ENCODE peak calls at places on chromosomes 2 and 18, in eight cellular contexts. K, S, M, R, U, G, I and E are unnamed samples.

GRCh38 chr2:237450108-237450507 is 36.1 kb upstream of the COL6A3 start:
- DNase-seq in U (no peak), I (no peak), R (no peak), M (no peak), G (no peak), K (no peak), S (no peak), E (no peak)

GRCh38 chr2:25977768-25978167 is 4.5 kb downstream of the KIF3C start:
- DNase-seq in M (peak; percentile 50), U (peak; percentile 25), I (no peak), G (no peak), K (peak; percentile 96), S (no peak), R (no peak), E (no peak)

GRCh38 chr2:24365051-24365450 is 4.7 kb upstream of the ITSN2 start:
- DNase-seq in M (no peak), I (no peak), R (no peak), U (no peak), K (peak; percentile 68), S (no peak), G (no peak), E (no peak)

GRCh38 chr18:58911241-58911640 is 46.6 kb downstream of the ZNF532 start:
- DNase-seq in S (no peak), G (no peak), R (no peak), K (no peak), I (no peak), M (peak; percentile 58), U (no peak), E (no peak)

GRCh38 chr18:77077401-77077800 is 55.2 kb downstream of the MBP start:
- DNase-seq in M (no peak), S (no peak), I (no peak), U (no peak), K (no peak), R (no peak), G (no peak), E (no peak)

GRCh38 chr2:133972786-133973185 is 281.1 kb upstream of the MGAT5 start:
- DNase-seq in S (no peak), G (no peak), M (peak; percentile 6), I (no peak), U (peak; percentile 57), K (no peak), R (no peak), E (no peak)

GRCh38 chr2:219472629-219473187 is 26.0 kb upstream of the GMPPA start:
- DNase-seq in G (no peak), R (no peak), I (no peak), S (no peak), K (no peak), M (no peak), U (no peak), E (no peak)

GRCh38 chr2:200814276-200814815 is 2.6 kb downstream of the BZW1 start:
- DNase-seq in K (no peak), G (no peak), I (no peak), M (no peak), S (peak; percentile 13), U (no peak), R (no peak), E (no peak)

GRCh38 chr18:78423776-78424175 is 555.8 kb upstream of the SALL3 start:
- DNase-seq in K (no peak), U (no peak), M (no peak), I (no peak), G (no peak), S (no peak), R (no peak), E (no peak)

GRCh38 chr2:158618859-158619490 is 162.2 kb downstream of the PKP4 start:
- DNase-seq in U (peak; percentile 18), G (no peak), M (peak; percentile 32), R (no peak), K (peak; percentile 64), S (no peak), I (no peak), E (no peak)

GRCh38 chr2:226463154-226463553 is 336.5 kb downstream of the IRS1 start:
- DNase-seq in M (no peak), S (no peak), R (no peak), I (no peak), K (no peak), G (no peak), U (no peak), E (no peak)

GRCh38 chr2:42238644-42239288 is 69.6 kb downstream of the EML4 start:
- DNase-seq in K (peak; percentile 60), I (peak; percentile 44), U (peak; percentile 5), M (peak; percentile 32), G (peak; percentile 47), S (peak; percentile 29), R (no peak), E (peak; percentile 31)

GRCh38 chr18:57052173-57052572 is 94.7 kb upstream of the BOD1L2 start:
- DNase-seq in S (no peak), K (no peak), M (no peak), R (no peak), I (no peak), U (no peak), G (no peak), E (no peak)

GRCh38 chr2:129101186-129101585 is 782.5 kb upstream of the HS6ST1 start:
- DNase-seq in G (no peak), R (no peak), U (no peak), M (no peak), I (no peak), K (no peak), S (no peak), E (no peak)

GRCh38 chr18:6591491-6591890 is 138.0 kb upstream of the ARHGAP28 start:
- DNase-seq in K (no peak), R (peak; percentile 27), U (peak; percentile 38), S (no peak), M (peak; percentile 77), I (no peak), G (no peak), E (no peak)

GRCh38 chr2:71784734-71785549 is 331.6 kb downstream of the DYSF start:
- DNase-seq in R (no peak), G (no peak), S (no peak), K (peak; percentile 66), I (no peak), U (peak; percentile 44), M (peak; percentile 49), E (no peak)

GRCh38 chr2:134244091-134244490 is 9.8 kb upstream of the MGAT5 start:
- DNase-seq in M (peak; percentile 61), K (no peak), U (peak; percentile 20), G (no peak), R (no peak), S (no peak), I (no peak), E (no peak)

DNA sequence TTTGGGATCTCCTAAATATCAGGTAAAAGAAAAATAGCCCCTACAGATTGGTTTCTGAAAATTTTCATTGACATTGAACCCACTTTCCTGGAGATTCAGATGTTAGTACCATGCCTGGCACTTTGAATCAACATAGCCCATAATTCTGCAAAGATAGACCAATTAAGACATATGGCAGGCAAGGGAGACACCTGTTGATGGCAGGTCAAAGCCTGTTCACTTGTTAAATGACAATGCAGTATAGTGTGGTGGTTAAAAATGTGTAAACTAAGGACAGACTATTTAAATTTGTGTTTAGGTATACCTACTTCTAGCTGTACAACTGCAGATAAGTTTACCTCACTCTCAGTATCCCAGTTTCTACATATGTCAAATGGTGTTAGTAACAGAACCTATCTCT is 178.1 kb upstream of the MMADHC start:
- DNase-seq in G (no peak), M (no peak), K (no peak), I (no peak), R (no peak), S (no peak), U (no peak), E (no peak)
- TF ChIP-seq CTCF in G (no peak), M (no peak), K (peak; percentile 25), I (no peak), R (no peak), S (no peak), U (no peak), E (no peak)

DNA sequence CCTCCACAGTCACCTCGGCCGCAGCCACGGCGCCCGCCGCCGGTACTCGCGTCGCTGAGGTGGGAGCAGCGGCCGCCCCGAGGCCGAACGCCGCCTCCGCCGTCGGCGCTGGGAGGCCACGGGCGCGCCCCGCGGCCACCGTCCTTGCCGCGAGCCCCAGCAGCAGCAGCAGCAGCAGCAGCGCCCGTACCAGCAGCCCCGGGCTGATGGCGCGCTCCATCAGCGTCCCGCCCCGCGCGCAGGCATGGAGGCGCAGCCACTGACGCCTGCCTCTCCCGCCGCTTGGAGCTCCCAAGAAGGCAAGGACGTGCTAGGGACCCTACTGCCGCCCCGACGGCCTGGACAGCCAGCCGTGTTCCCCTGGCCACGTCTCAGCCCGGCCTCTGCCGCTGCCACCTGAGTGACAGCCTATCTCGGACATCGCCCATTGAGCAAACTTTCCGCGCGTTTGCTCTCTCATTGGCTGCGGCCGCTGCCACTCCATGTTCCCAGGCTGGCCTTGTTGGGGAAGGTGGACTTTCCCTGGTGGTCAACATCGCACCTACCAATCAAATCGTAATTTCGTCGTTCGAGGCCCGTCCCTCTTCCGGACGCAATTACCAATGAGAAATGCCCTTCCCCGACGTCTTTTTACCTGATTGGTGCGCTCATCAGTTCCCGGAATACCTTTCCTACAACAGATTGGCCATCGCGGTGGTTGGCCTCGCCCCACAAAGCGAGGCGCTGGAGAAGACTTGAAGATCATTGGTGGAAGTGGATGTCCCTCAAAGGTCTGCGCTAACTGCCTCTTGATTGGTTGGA is at the start of gene EIF2AK3:
- DNase-seq in M (peak; percentile 100), G (peak; percentile 98), R (peak; percentile 100), U (peak; percentile 100), K (peak; percentile 100), S (peak; percentile 100), I (peak; percentile 98), E (peak; percentile 96)
- TF ChIP-seq CTCF in M (no peak), G (no peak), R (no peak), U (peak; percentile 45), K (no peak), S (no peak), I (no peak), E (peak; percentile 48)

DNA sequence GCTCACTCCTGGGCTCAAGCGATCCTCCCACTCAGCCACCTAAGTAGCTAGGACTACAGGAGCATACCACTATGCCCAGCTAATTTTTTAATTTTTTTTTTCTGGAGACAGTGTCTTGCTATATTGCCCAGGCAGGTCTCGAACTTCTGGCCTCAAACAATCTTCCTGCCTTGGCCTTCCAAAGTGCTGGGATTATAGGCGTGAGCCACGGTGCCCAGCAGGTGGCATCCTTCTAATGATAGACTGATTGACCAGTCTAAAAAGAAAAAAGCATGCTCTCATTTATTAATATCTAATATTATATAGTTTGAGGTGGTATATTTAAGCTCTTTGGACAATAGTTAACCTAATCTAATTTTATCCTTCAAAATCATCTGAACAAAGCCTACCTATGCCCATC is 198.6 kb downstream of the CAMKMT start:
- DNase-seq in G (peak; percentile 18), M (peak; percentile 20), U (no peak), S (no peak), K (peak; percentile 39), R (no peak), I (peak; percentile 13), E (peak; percentile 21)
- TF ChIP-seq CTCF in G (no peak), M (peak; percentile 15), U (peak; percentile 70), S (peak; percentile 42), K (peak; percentile 59), R (peak; percentile 27), I (peak; percentile 37), E (peak; percentile 12)

DNA sequence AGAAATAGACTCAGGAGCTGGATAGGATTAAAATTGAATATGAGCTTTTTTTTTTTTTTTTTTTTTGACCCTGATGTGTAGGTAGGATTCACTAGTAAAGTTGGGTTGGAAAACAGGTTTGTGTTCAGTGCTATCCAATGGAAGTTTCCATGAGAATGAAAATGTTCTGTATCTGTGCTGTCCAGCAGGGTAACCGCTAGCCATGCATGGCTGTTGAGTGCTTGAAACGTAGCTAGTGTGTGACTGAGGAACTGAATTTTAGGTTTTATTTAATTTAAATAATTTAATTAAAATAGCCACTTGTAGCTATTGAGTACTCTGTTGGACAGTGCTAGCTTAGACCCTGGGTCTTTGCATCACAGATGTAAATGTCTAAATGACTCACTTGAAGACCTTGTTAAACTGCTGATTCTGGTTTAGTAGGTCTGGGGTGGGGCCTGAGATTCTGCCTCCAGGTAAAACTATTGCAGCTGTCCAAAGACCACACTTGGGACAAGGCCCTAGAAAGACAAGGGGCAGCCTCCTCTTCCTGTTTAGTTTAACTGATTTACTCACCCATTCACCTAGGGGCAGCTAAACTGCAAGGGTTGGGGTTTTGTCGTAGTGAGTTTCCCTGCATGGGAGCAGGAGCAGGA is 84.7 kb upstream of the STON1 start:
- DNase-seq in R (no peak), I (no peak), K (peak; percentile 74), S (no peak), U (no peak), M (no peak), G (no peak), E (no peak)
- TF ChIP-seq CTCF in R (no peak), I (no peak), K (no peak), S (no peak), U (no peak), M (no peak), G (no peak), E (no peak)